ENCODE peak calls at places on chromosomes 4 and X, in five cellular contexts. U is uterus, P is Peyer's patch, O is SK-N-SH, L is heart left ventricle. E is an unnamed sample.
A peak's percentile ranks its signal among the peaks of the same experiment; 100 is the strongest.

GRCh38 chr4:72375050-72375736 is 193.8 kb downstream of the ADAMTS3 start:
- DNase-seq in L (no peak), U (no peak), O (no peak), P (no peak), E (no peak)

GRCh38 chrX:40153335-40154221 is 55.8 kb upstream of the BCOR start:
- DNase-seq in L (peak; percentile 37), P (peak; percentile 70), U (no peak), O (peak; percentile 76), E (peak; percentile 44)

GRCh38 chrX:97563531-97564133 is 679.9 kb downstream of the RPA4 start:
- DNase-seq in P (peak; percentile 48), U (peak; percentile 40), L (peak; percentile 8), O (no peak), E (peak; percentile 66)

GRCh38 chrX:110414679-110415439 is 56.2 kb downstream of the RTL9 start:
- DNase-seq in O (no peak), P (no peak), U (no peak), L (no peak), E (no peak)

GRCh38 chr4:69764311-69764710 is 3.9 kb upstream of the SULT1B1 start:
- DNase-seq in L (no peak), U (no peak), P (no peak), O (no peak), E (peak; percentile 25)

GRCh38 chr4:133921280-133922195 is 280.1 kb downstream of the PABPC4L start:
- DNase-seq in L (no peak), O (no peak), U (no peak), P (no peak), E (no peak)

GRCh38 chr4:108889696-108890475 is 127.0 kb upstream of the ETNPPL start:
- DNase-seq in P (no peak), U (no peak), O (no peak), L (no peak), E (no peak)

GRCh38 chrX:82649645-82650044 is 858.4 kb upstream of the POU3F4 start:
- DNase-seq in O (no peak), U (no peak), L (no peak), P (no peak), E (no peak)

GRCh38 chr4:8586671-8587468 is 5.7 kb upstream of the CPZ start:
- DNase-seq in O (no peak), L (no peak), U (peak; percentile 3), P (no peak), E (no peak)

GRCh38 chr4:6095023-6095817 is 77.0 kb upstream of the C4orf50 start:
- DNase-seq in P (no peak), O (no peak), U (no peak), L (no peak), E (no peak)

GRCh38 chr4:45663495-45664148 is 460.2 kb downstream of the GABRG1 start:
- DNase-seq in U (no peak), P (no peak), O (no peak), L (no peak), E (no peak)

GRCh38 chr4:56940403-56940802 is 32.7 kb downstream of the REST start:
- DNase-seq in U (no peak), P (no peak), L (no peak), O (no peak), E (no peak)

GRCh38 chrX:103584606-103585005 is 709 bp upstream of the TCEAL4 start:
- DNase-seq in L (no peak), U (peak; percentile 35), O (peak; percentile 19), P (no peak), E (no peak)

GRCh38 chr4:140851032-140851636 is 94.9 kb upstream of the TBC1D9 start:
- DNase-seq in P (peak; percentile 50), U (peak; percentile 57), L (peak; percentile 52), O (peak; percentile 54), E (peak; percentile 7)

GRCh38 chr4:25970691-25971427 is 56.8 kb downstream of the SMIM20 start:
- DNase-seq in L (no peak), P (no peak), U (no peak), O (no peak), E (no peak)

GRCh38 chrX:45352588-45352987 is 151.9 kb upstream of the DIPK2B start:
- DNase-seq in U (no peak), L (no peak), P (no peak), O (no peak), E (no peak)

GRCh38 chrX:13901354-13901753 is 84.5 kb upstream of the GPM6B start:
- DNase-seq in L (no peak), P (no peak), U (no peak), O (no peak), E (no peak)

GRCh38 chr4:77697860-77698599 is 92.4 kb downstream of the CXCL13 start:
- DNase-seq in P (no peak), U (no peak), O (no peak), L (no peak), E (no peak)

GRCh38 chr4:137532869-137533236 is 559 bp upstream of the PCDH18 start:
- DNase-seq in O (no peak), L (no peak), P (no peak), U (no peak), E (no peak)

GRCh38 chr4:137531951-137532868 is at the start of gene PCDH18:
- DNase-seq in P (peak; percentile 30), O (peak; percentile 59), L (peak; percentile 90), U (peak; percentile 98), E (peak; percentile 4)

GRCh38 chr4:137529432-137529831 is 2.9 kb downstream of the PCDH18 start:
- DNase-seq in O (no peak), U (no peak), P (no peak), L (no peak), E (no peak)

GRCh38 chr4:137531121-137531520 is 1.2 kb downstream of the PCDH18 start:
- DNase-seq in O (peak; percentile 10), U (peak; percentile 49), P (no peak), L (no peak), E (no peak)

DNA sequence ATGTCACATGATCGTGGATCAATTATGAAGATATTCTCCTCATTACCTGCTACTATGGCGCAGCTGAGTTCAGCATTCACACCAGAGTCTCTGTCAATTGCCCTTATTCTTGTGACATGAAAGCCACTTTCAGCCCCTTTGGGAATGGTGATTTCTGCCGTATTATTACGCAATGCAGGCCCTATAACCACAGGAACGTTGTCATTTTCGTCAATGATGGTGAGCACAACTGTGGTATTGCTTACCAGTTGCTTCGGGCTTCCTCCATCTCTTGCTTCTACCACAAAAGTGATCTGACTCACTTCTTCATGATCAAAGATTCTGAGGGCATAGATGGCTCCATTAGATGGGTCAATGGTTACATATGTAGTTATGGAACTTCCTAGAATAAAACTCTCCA is 2.1 kb downstream of the PCDH18 start:
- DNase-seq in P (no peak), L (no peak), U (no peak), O (no peak), E (no peak)
- H3K4me1 ChIP-seq in P (no peaks in the 10 kb centered on the region), L (peaks cover 3% of the 10 kb centered on the region), U (peaks cover 2% of the 10 kb centered on the region), O (peaks cover 31% of the 10 kb centered on the region), E (peaks cover 8% of the 10 kb centered on the region)

GRCh38 chr4:126935784-126936183 is 697.0 kb upstream of the INTU start:
- DNase-seq in L (no peak), U (no peak), O (no peak), P (no peak), E (no peak)
- H3K4me3 ChIP-seq in L (no peak overlapping the region), U (no peak overlapping the region), O (no peak overlapping the region), P (no peak overlapping the region), E (no peak overlapping the region)

GRCh38 chr4:152689615-152690501 is 10.1 kb upstream of the TMEM154 start:
- DNase-seq in L (no peak), O (no peak), U (no peak), P (no peak), E (no peak)

GRCh38 chr4:152684587-152684986 is 4.8 kb upstream of the TMEM154 start:
- DNase-seq in O (no peak), U (no peak), L (no peak), P (no peak), E (no peak)

GRCh38 chr4:152690706-152691651 is 11.2 kb upstream of the TMEM154 start:
- DNase-seq in U (no peak), L (no peak), O (no peak), P (no peak), E (no peak)

GRCh38 chr4:152686452-152687013 is 6.7 kb upstream of the TMEM154 start:
- DNase-seq in L (no peak), O (no peak), U (no peak), P (no peak), E (no peak)

GRCh38 chr4:152687974-152688599 is 8.3 kb upstream of the TMEM154 start:
- DNase-seq in L (peak; percentile 36), P (no peak), O (no peak), U (no peak), E (no peak)
- H3K4me1 ChIP-seq in L (peaks cover 14% of the 10 kb centered on the region), P (no peaks in the 10 kb centered on the region), O (peaks cover 4% of the 10 kb centered on the region), U (no peaks in the 10 kb centered on the region), E (no peaks in the 10 kb centered on the region)

GRCh38 chrX:51891821-51892551 is 1.4 kb upstream of the MAGED1 start:
- DNase-seq in L (peak; percentile 28), P (peak; percentile 29), U (peak; percentile 58), O (peak; percentile 35), E (no peak)
- H3K4me3 ChIP-seq in L (no peak overlapping the region), P (no peak overlapping the region), U (no peak overlapping the region), O (no peak overlapping the region), E (no peak overlapping the region)

DNA sequence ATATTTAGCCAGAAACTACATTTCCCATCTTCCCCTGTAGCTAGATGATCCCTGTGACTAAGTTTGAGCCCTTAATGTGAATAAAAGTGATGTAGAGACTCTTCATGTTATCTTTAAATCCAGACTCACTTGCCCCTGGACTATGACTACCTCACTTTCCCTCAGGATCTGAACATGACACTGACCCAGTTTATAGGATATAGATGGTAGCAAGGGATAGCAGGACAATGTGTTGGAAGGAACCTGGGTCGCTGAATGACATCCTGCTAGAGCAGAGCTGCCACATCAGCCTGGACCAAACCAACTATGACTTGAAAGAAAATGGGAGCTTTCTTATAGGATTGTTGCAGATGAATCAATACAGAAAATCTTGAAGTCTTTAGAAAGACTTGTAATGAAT is 138.2 kb downstream of the PACRGL start:
- DNase-seq in U (no peak), L (no peak), P (no peak), O (no peak), E (no peak)
- H3K4me1 ChIP-seq in U (no peaks in the 10 kb centered on the region), L (no peaks in the 10 kb centered on the region), P (no peaks in the 10 kb centered on the region), O (no peaks in the 10 kb centered on the region), E (no peaks in the 10 kb centered on the region)

DNA sequence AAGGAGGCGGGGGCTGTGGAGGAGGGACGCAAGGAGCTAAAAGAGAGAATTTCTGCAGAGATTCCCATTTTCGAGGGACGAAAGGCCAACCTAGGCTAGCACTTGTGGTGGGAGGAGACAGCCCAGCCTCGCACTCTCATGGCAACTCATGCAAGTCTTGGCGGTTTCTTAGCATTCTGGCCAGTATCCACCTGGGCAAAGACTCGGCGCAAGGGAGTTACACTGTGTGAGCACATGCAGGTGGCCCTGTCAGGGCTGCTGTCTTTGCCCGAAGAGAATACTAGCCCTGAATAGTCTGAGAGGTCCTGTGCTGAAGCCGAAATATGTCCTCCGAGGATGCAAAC is 15.5 kb downstream of the MCF2 start:
- DNase-seq in U (no peak), O (no peak), L (no peak), P (no peak), E (no peak)
- H3K4me3 ChIP-seq in U (no peak overlapping the region), O (no peak overlapping the region), L (peak overlapping the region; percentile 53), P (peak overlapping the region; percentile 16), E (no peak overlapping the region)

GRCh38 chr4:30770049-30770549 is 49.9 kb downstream of the PCDH7 start:
- DNase-seq in U (no peak), P (no peak), L (no peak), O (no peak), E (no peak)
- H3K4me1 ChIP-seq in U (no peaks in the 10 kb centered on the region), P (no peaks in the 10 kb centered on the region), L (peaks cover 18% of the 10 kb centered on the region), O (peaks cover 4% of the 10 kb centered on the region), E (no peaks in the 10 kb centered on the region)

GRCh38 chr4:84917869-84918600 is 48.5 kb downstream of the WDFY3 start:
- DNase-seq in U (no peak), P (no peak), O (no peak), L (no peak), E (no peak)
- H3K4me3 ChIP-seq in U (no peak overlapping the region), P (no peak overlapping the region), O (no peak overlapping the region), L (no peak overlapping the region), E (no peak overlapping the region)

E was measured in CD4-positive, alpha-beta memory T cell.